ENCODE peak calls at places on chromosomes 11 and 22, in six cellular contexts. One of them, this sample, is unnamed.
A peak's percentile ranks its signal among the peaks of the same experiment; 100 is the strongest.

GRCh38 chr11:72038491-72038890 is 39.8 kb downstream of the IL18BP start:
- DNase-seq in brain microvascular endothelial cell: peak; percentile 18
- DNase-seq in heart left ventricle: peak; percentile 73
- DNase-seq in astrocyte: peak; percentile 58
- DNase-seq in coronary artery: peak; percentile 86
- DNase-seq in upper lobe of right lung: no peak
- DNase-seq in this sample: no peak

GRCh38 chr22:17303840-17304779 is 65.2 kb upstream of the CECR2 start:
- DNase-seq in brain microvascular endothelial cell: no peak
- DNase-seq in heart left ventricle: no peak
- DNase-seq in astrocyte: no peak
- DNase-seq in coronary artery: no peak
- DNase-seq in upper lobe of right lung: no peak
- DNase-seq in this sample: no peak

GRCh38 chr11:26764315-26764714 is 42.5 kb upstream of the SLC5A12 start:
- DNase-seq in brain microvascular endothelial cell: no peak
- DNase-seq in heart left ventricle: no peak
- DNase-seq in astrocyte: no peak
- DNase-seq in coronary artery: no peak
- DNase-seq in upper lobe of right lung: no peak
- DNase-seq in this sample: no peak

GRCh38 chr22:45207981-45208664 is 32.6 kb downstream of the KIAA0930 start:
- DNase-seq in brain microvascular endothelial cell: peak; percentile 76
- DNase-seq in heart left ventricle: no peak
- DNase-seq in astrocyte: peak; percentile 78
- DNase-seq in coronary artery: no peak
- DNase-seq in upper lobe of right lung: no peak
- DNase-seq in this sample: no peak

GRCh38 chr11:10807629-10808552 is 835 bp downstream of the EIF4G2 start:
- DNase-seq in brain microvascular endothelial cell: peak; percentile 26
- DNase-seq in heart left ventricle: peak; percentile 79
- DNase-seq in astrocyte: peak; percentile 18
- DNase-seq in coronary artery: peak; percentile 86
- DNase-seq in upper lobe of right lung: peak; percentile 86
- DNase-seq in this sample: no peak

GRCh38 chr11:2760196-2760871 is 60.5 kb upstream of the KCNQ1OT1 start:
- DNase-seq in brain microvascular endothelial cell: no peak
- DNase-seq in heart left ventricle: peak; percentile 5
- DNase-seq in astrocyte: no peak
- DNase-seq in coronary artery: peak; percentile 65
- DNase-seq in upper lobe of right lung: peak; percentile 59
- DNase-seq in this sample: peak; percentile 7

GRCh38 chr11:587978-588380 is 11.7 kb downstream of the PHRF1 start:
- DNase-seq in brain microvascular endothelial cell: peak; percentile 82
- DNase-seq in heart left ventricle: no peak
- DNase-seq in astrocyte: peak; percentile 42
- DNase-seq in coronary artery: no peak
- DNase-seq in upper lobe of right lung: peak; percentile 82
- DNase-seq in this sample: peak; percentile 53

GRCh38 chr22:26322179-26322905 is 106.7 kb upstream of the ASPHD2 start:
- DNase-seq in brain microvascular endothelial cell: peak; percentile 71
- DNase-seq in heart left ventricle: no peak
- DNase-seq in astrocyte: peak; percentile 93
- DNase-seq in coronary artery: no peak
- DNase-seq in upper lobe of right lung: no peak
- DNase-seq in this sample: no peak

GRCh38 chr22:38006906-38007305 is 22.6 kb upstream of the SOX10 start:
- DNase-seq in brain microvascular endothelial cell: no peak
- DNase-seq in heart left ventricle: no peak
- DNase-seq in astrocyte: no peak
- DNase-seq in coronary artery: no peak
- DNase-seq in upper lobe of right lung: no peak
- DNase-seq in this sample: no peak

GRCh38 chr22:41285441-41285819 is 557 bp downstream of the RANGAP1 start:
- DNase-seq in brain microvascular endothelial cell: peak; percentile 92
- DNase-seq in heart left ventricle: peak; percentile 54
- DNase-seq in astrocyte: peak; percentile 91
- DNase-seq in coronary artery: peak; percentile 79
- DNase-seq in upper lobe of right lung: peak; percentile 76
- DNase-seq in this sample: peak; percentile 22

GRCh38 chr22:28674121-28674563 is 5.5 kb downstream of the TTC28 start:
- DNase-seq in brain microvascular endothelial cell: peak; percentile 18
- DNase-seq in heart left ventricle: no peak
- DNase-seq in astrocyte: peak; percentile 69
- DNase-seq in coronary artery: no peak
- DNase-seq in upper lobe of right lung: no peak
- DNase-seq in this sample: no peak

GRCh38 chr22:19705181-19705934 is 8.9 kb upstream of the SEPTIN5 start:
- DNase-seq in brain microvascular endothelial cell: no peak
- DNase-seq in heart left ventricle: no peak
- DNase-seq in astrocyte: no peak
- DNase-seq in coronary artery: no peak
- DNase-seq in upper lobe of right lung: peak; percentile 57
- DNase-seq in this sample: no peak

GRCh38 chr11:3021125-3021524 is 29.0 kb upstream of the NAP1L4 start:
- DNase-seq in brain microvascular endothelial cell: no peak
- DNase-seq in heart left ventricle: no peak
- DNase-seq in astrocyte: no peak
- DNase-seq in coronary artery: no peak
- DNase-seq in upper lobe of right lung: no peak
- DNase-seq in this sample: no peak

GRCh38 chr11:56716379-56716854 is 17.5 kb downstream of the OR9G1 start:
- DNase-seq in brain microvascular endothelial cell: no peak
- DNase-seq in heart left ventricle: no peak
- DNase-seq in astrocyte: no peak
- DNase-seq in coronary artery: no peak
- DNase-seq in upper lobe of right lung: no peak
- DNase-seq in this sample: no peak

GRCh38 chr11:23353611-23354010 is 493.3 kb upstream of the CCDC179 start:
- DNase-seq in brain microvascular endothelial cell: no peak
- DNase-seq in heart left ventricle: no peak
- DNase-seq in astrocyte: no peak
- DNase-seq in coronary artery: no peak
- DNase-seq in upper lobe of right lung: no peak
- DNase-seq in this sample: no peak

GRCh38 chr11:29627541-29627940 is 389.3 kb downstream of the KCNA4 start:
- DNase-seq in brain microvascular endothelial cell: no peak
- DNase-seq in heart left ventricle: no peak
- DNase-seq in astrocyte: no peak
- DNase-seq in coronary artery: no peak
- DNase-seq in upper lobe of right lung: no peak
- DNase-seq in this sample: no peak

GRCh38 chr11:8593935-8594909 is at the start of gene STK33:
- DNase-seq in brain microvascular endothelial cell: no peak
- DNase-seq in heart left ventricle: peak; percentile 81
- DNase-seq in astrocyte: peak; percentile 15
- DNase-seq in coronary artery: no peak
- DNase-seq in upper lobe of right lung: peak; percentile 89
- DNase-seq in this sample: no peak

GRCh38 chr11:28343304-28344233 is 235.4 kb downstream of the METTL15 start:
- DNase-seq in brain microvascular endothelial cell: peak; percentile 80
- DNase-seq in heart left ventricle: no peak
- DNase-seq in astrocyte: peak; percentile 88
- DNase-seq in coronary artery: no peak
- DNase-seq in upper lobe of right lung: no peak
- DNase-seq in this sample: no peak

GRCh38 chr11:434496-434895 is 7.3 kb downstream of the ANO9 start:
- DNase-seq in brain microvascular endothelial cell: no peak
- DNase-seq in heart left ventricle: peak; percentile 15
- DNase-seq in astrocyte: no peak
- DNase-seq in coronary artery: no peak
- DNase-seq in upper lobe of right lung: no peak
- DNase-seq in this sample: no peak

GRCh38 chr11:93221539-93221938 is 23.7 kb upstream of the SLC36A4 start:
- DNase-seq in brain microvascular endothelial cell: no peak
- DNase-seq in heart left ventricle: no peak
- DNase-seq in astrocyte: no peak
- DNase-seq in coronary artery: no peak
- DNase-seq in upper lobe of right lung: no peak
- DNase-seq in this sample: no peak

GRCh38 chr11:2290351-2290841 is 11.3 kb downstream of the C11orf21 start:
- DNase-seq in brain microvascular endothelial cell: no peak
- DNase-seq in heart left ventricle: no peak
- DNase-seq in astrocyte: no peak
- DNase-seq in coronary artery: peak; percentile 57
- DNase-seq in upper lobe of right lung: peak; percentile 56
- DNase-seq in this sample: no peak

GRCh38 chr11:12007769-12008737 is at the start of gene DKK3:
- DNase-seq in brain microvascular endothelial cell: no peak
- DNase-seq in heart left ventricle: peak; percentile 52
- DNase-seq in astrocyte: no peak
- DNase-seq in coronary artery: no peak
- DNase-seq in upper lobe of right lung: no peak
- DNase-seq in this sample: no peak

GRCh38 chr11:9663699-9664275 is at the start of gene SWAP70:
- DNase-seq in brain microvascular endothelial cell: peak; percentile 85
- DNase-seq in heart left ventricle: peak; percentile 92
- DNase-seq in astrocyte: peak; percentile 79
- DNase-seq in coronary artery: peak; percentile 94
- DNase-seq in upper lobe of right lung: peak; percentile 97
- DNase-seq in this sample: peak; percentile 96

GRCh38 chr22:32979606-32980005 is 78.6 kb downstream of the SYN3 start:
- DNase-seq in brain microvascular endothelial cell: no peak
- DNase-seq in heart left ventricle: no peak
- DNase-seq in astrocyte: no peak
- DNase-seq in coronary artery: no peak
- DNase-seq in upper lobe of right lung: no peak
- DNase-seq in this sample: no peak
- H3K27ac ChIP-seq in brain microvascular endothelial cell: no peak overlapping the region
- H3K27ac ChIP-seq in heart left ventricle: no peak overlapping the region
- H3K27ac ChIP-seq in astrocyte: no peak overlapping the region
- H3K27ac ChIP-seq in coronary artery: no peak overlapping the region
- H3K27ac ChIP-seq in upper lobe of right lung: no peak overlapping the region
- H3K27ac ChIP-seq in this sample: no peak overlapping the region

GRCh38 chr11:105609832-105610781 is at the start of gene GRIA4:
- DNase-seq in brain microvascular endothelial cell: peak; percentile 53
- DNase-seq in heart left ventricle: peak; percentile 24
- DNase-seq in astrocyte: peak; percentile 51
- DNase-seq in coronary artery: peak; percentile 71
- DNase-seq in upper lobe of right lung: peak; percentile 64
- DNase-seq in this sample: peak; percentile 8

GRCh38 chr11:105611837-105612480 is 2.1 kb downstream of the GRIA4 start:
- DNase-seq in brain microvascular endothelial cell: no peak
- DNase-seq in heart left ventricle: no peak
- DNase-seq in astrocyte: no peak
- DNase-seq in coronary artery: no peak
- DNase-seq in upper lobe of right lung: no peak
- DNase-seq in this sample: no peak

GRCh38 chr11:105611414-105611813 is 1.5 kb downstream of the GRIA4 start:
- DNase-seq in brain microvascular endothelial cell: no peak
- DNase-seq in heart left ventricle: no peak
- DNase-seq in astrocyte: no peak
- DNase-seq in coronary artery: no peak
- DNase-seq in upper lobe of right lung: no peak
- DNase-seq in this sample: no peak

GRCh38 chr11:105610796-105611361 is 1.0 kb downstream of the GRIA4 start:
- DNase-seq in brain microvascular endothelial cell: no peak
- DNase-seq in heart left ventricle: no peak
- DNase-seq in astrocyte: no peak
- DNase-seq in coronary artery: no peak
- DNase-seq in upper lobe of right lung: no peak
- DNase-seq in this sample: no peak

DNA sequence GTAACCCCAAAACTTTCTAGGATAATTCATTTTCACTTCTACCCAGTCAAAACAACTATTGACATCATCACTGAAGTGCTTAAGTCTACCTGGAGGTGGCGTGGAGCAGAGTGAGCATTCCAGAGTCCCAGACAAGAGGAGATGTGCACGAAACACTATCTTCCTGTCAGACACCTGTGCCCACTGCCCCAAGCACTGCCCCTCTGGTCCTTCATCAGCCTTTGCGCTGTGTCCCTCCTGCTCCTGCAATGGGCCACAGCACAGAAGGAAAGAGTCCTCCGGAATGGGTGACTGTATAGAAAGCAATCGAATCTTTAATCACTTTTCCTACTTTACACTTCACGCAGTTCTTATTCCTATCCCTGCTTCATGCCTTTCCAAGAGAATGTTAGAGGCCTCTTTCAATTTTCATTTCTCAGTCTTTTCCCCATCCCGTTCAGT is 512 bp upstream of the GRIA4 start:
- DNase-seq in brain microvascular endothelial cell: peak; percentile 28
- DNase-seq in heart left ventricle: no peak
- DNase-seq in astrocyte: no peak
- DNase-seq in coronary artery: no peak
- DNase-seq in upper lobe of right lung: no peak
- DNase-seq in this sample: no peak
- TF ChIP-seq CTCF in brain microvascular endothelial cell: peak; percentile 71
- TF ChIP-seq CTCF in heart left ventricle: no peak
- TF ChIP-seq CTCF in astrocyte: peak; percentile 45
- TF ChIP-seq CTCF in coronary artery: no peak
- TF ChIP-seq CTCF in upper lobe of right lung: peak; percentile 20
- TF ChIP-seq CTCF in this sample: no peak

DNA sequence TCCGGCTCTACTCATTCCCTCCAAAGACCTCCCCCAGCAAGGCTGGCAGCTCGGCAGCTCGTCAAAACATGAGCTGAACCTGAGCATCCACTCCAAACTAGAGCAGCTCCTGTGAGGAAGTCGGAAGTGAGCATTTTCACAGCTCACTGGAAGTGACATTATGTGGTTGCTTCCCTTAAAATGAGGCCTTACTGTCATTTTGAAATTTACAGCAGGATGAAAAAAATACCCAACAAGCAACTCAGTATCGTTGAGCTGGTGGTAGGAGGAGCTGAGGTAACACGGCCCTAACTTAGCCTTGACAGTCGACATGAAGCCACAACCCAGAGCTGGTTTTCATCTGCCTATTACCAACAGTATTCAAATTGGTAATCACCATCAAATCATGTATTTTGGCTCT is 38.0 kb upstream of the ARFGAP3 start:
- DNase-seq in brain microvascular endothelial cell: no peak
- DNase-seq in heart left ventricle: no peak
- DNase-seq in astrocyte: no peak
- DNase-seq in coronary artery: no peak
- DNase-seq in upper lobe of right lung: no peak
- DNase-seq in this sample: no peak
- H3K4me3 ChIP-seq in brain microvascular endothelial cell: no peak overlapping the region
- H3K4me3 ChIP-seq in heart left ventricle: no peak overlapping the region
- H3K4me3 ChIP-seq in astrocyte: no peak overlapping the region
- H3K4me3 ChIP-seq in coronary artery: no peak overlapping the region
- H3K4me3 ChIP-seq in upper lobe of right lung: no peak overlapping the region
- H3K4me3 ChIP-seq in this sample: no peak overlapping the region

DNA sequence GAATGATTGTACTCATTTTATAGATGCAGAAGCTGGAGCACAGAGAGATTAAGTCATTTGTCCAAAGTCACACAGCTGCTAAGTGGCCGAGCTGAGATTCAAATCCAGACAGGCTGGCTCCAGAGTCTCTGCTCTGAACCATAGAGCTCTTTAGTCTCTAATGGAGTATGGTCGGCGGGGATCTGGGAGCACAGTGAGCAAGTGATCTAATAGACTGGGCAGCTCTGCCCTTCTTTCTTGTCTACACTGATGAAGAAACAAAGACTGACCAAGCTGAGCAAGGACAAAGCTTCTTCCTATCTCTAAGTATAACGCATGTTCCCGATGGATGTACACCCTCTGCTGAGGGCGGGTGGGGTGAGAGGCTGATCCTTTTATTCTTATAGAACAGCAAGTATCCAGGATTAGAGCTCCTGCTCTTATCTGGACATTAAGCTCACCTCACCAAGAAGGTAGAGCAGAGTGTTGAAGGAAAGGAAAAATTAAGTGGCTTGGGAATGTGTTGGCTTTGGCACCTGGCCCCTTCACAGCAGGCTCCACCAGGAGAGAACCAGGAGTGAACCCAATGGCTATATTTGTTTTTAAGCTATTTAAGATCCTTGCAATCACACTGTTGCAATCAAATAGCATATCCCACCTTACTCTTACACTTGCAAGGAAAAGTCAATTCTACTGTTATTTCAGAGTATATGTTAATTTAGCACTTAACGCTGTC is 68.7 kb downstream of the ETS1 start:
- DNase-seq in brain microvascular endothelial cell: no peak
- DNase-seq in heart left ventricle: no peak
- DNase-seq in astrocyte: no peak
- DNase-seq in coronary artery: no peak
- DNase-seq in upper lobe of right lung: no peak
- DNase-seq in this sample: no peak
- H3K27ac ChIP-seq in brain microvascular endothelial cell: peak overlapping the region; percentile 99
- H3K27ac ChIP-seq in heart left ventricle: peak overlapping the region; percentile 95
- H3K27ac ChIP-seq in astrocyte: peak overlapping the region; percentile 98
- H3K27ac ChIP-seq in coronary artery: peak overlapping the region; percentile 68
- H3K27ac ChIP-seq in upper lobe of right lung: peak overlapping the region; percentile 94
- H3K27ac ChIP-seq in this sample: peak overlapping the region; percentile 72